ENCODE peak calls at places on chromosomes 11 and 22, in eight cellular contexts. F is kidney, N is uterus, P is thyroid gland, K is endodermal cell, G is esophagus squamous epithelium, Z is left ventricle myocardium inferior, Y is body of pancreas. S is an unnamed sample. For H3K4me1, the result is how much of the 10 kb centered on the place peaks cover.

GRCh38 chr22:22219140-22219996 is 25.2 kb upstream of the VPREB1 start:
- DNase-seq in F (no peak), Y (peak), K (peak), N (no peak), Z (no peak), P (no peak), G (no peak), S (no peak)

GRCh38 chr11:130477646-130478203 is 29.3 kb downstream of the ADAMTS15 start:
- DNase-seq in G (no peak), K (no peak), N (no peak), F (no peak), Y (no peak), Z (no peak), P (peak), S (no peak)

GRCh38 chr22:41285441-41285819 is 557 bp downstream of the RANGAP1 start:
- DNase-seq in N (no peak), G (no peak), P (peak), Z (peak), Y (peak), F (peak), K (peak), S (peak)

GRCh38 chr11:125192194-125192593 is 27.6 kb downstream of the PKNOX2 start:
- DNase-seq in F (no peak), K (peak), Y (peak), P (no peak), N (no peak), G (no peak), Z (no peak), S (no peak)

GRCh38 chr11:93196816-93197382 is 892 bp downstream of the SLC36A4 start:
- DNase-seq in G (no peak), Y (no peak), P (no peak), F (no peak), K (no peak), Z (no peak), N (no peak), S (no peak)

GRCh38 chr22:20951932-20952380 is 15.1 kb upstream of the AIFM3 start:
- DNase-seq in Z (no peak), F (peak), P (no peak), N (no peak), Y (no peak), G (no peak), K (no peak), S (peak)

GRCh38 chr11:61967177-61967923 is at the start of gene FTH1:
- DNase-seq in Z (peak), G (peak), Y (peak), F (peak), K (peak), N (peak), P (peak), S (peak)

GRCh38 chr11:72389116-72389515 is 45.2 kb downstream of the CLPB start:
- DNase-seq in N (no peak), P (no peak), Z (no peak), F (no peak), G (no peak), Y (no peak), K (no peak), S (no peak)

GRCh38 chr11:69388661-69389060 is 92.8 kb upstream of the LINC01488 start:
- DNase-seq in Z (no peak), N (no peak), P (no peak), K (no peak), F (no peak), Y (no peak), G (no peak), S (no peak)

GRCh38 chr11:2791139-2791520 is 91.3 kb upstream of the KCNQ1OT1 start:
- DNase-seq in Y (peak), N (peak), K (peak), F (peak), P (peak), G (no peak), Z (peak), S (peak)

GRCh38 chr22:47515384-47516125 is 753.1 kb downstream of the TBC1D22A start:
- DNase-seq in N (no peak), Y (no peak), K (no peak), Z (no peak), P (no peak), F (no peak), G (no peak), S (no peak)

GRCh38 chr11:10305262-10305963 is 540 bp downstream of the ADM start:
- DNase-seq in Z (peak), P (peak), G (no peak), Y (peak), K (peak), N (peak), F (peak), S (peak)

GRCh38 chr11:77309401-77310085 is 8.1 kb upstream of the GDPD4 start:
- DNase-seq in P (no peak), Z (no peak), G (no peak), F (no peak), K (no peak), N (no peak), Y (no peak), S (no peak)

GRCh38 chr22:29183971-29184595 is 21.6 kb upstream of the EMID1 start:
- DNase-seq in Y (no peak), K (no peak), G (no peak), F (no peak), P (no peak), Z (no peak), N (no peak), S (no peak)

GRCh38 chr22:30196141-30196866 is 50.3 kb downstream of the LIF start:
- DNase-seq in F (peak), G (peak), Y (peak), K (peak), P (peak), Z (peak), N (peak), S (peak)

GRCh38 chr22:30881361-30882180 is 87.0 kb downstream of the MORC2 start:
- DNase-seq in P (no peak), K (peak), N (no peak), Z (peak), F (peak), Y (peak), G (no peak), S (peak)

GRCh38 chr11:65500262-65501004 is 1.6 kb downstream of the MALAT1 start:
- DNase-seq in K (peak), F (peak), G (no peak), P (no peak), N (peak), Z (no peak), Y (peak), S (no peak)

GRCh38 chr11:86245369-86246292 is 1.1 kb downstream of the EED start:
- DNase-seq in N (no peak), G (no peak), F (no peak), Z (no peak), Y (peak), P (peak), K (peak), S (no peak)

GRCh38 chr11:35082322-35083180 is 56.4 kb upstream of the CD44 start:
- DNase-seq in K (peak), F (peak), Y (peak), P (peak), G (peak), Z (peak), N (peak), S (no peak)

GRCh38 chr11:13026722-13027121 is 17.6 kb downstream of the RASSF10 start:
- DNase-seq in F (no peak), G (no peak), N (no peak), Y (no peak), P (no peak), K (no peak), Z (no peak), S (no peak)

GRCh38 chr11:40168461-40168860 is 1291.0 kb downstream of the LRRC4C start:
- DNase-seq in Y (no peak), P (no peak), G (no peak), F (no peak), N (no peak), K (peak), Z (no peak), S (no peak)

GRCh38 chr22:43390166-43390565 is 21.6 kb upstream of the MPPED1 start:
- DNase-seq in G (no peak), Z (no peak), N (no peak), Y (no peak), K (no peak), P (no peak), F (no peak), S (no peak)

GRCh38 chr22:43388420-43388851 is 23.4 kb upstream of the MPPED1 start:
- DNase-seq in P (peak), Y (peak), F (peak), N (peak), G (peak), Z (peak), K (peak), S (peak)

GRCh38 chr22:43387815-43388214 is 24.0 kb upstream of the MPPED1 start:
- DNase-seq in P (no peak), G (no peak), Y (no peak), K (peak), F (peak), Z (no peak), N (no peak), S (no peak)

GRCh38 chr22:43391306-43391705 is 20.5 kb upstream of the MPPED1 start:
- DNase-seq in F (no peak), Y (no peak), Z (no peak), G (no peak), P (no peak), N (no peak), K (peak), S (peak)

DNA sequence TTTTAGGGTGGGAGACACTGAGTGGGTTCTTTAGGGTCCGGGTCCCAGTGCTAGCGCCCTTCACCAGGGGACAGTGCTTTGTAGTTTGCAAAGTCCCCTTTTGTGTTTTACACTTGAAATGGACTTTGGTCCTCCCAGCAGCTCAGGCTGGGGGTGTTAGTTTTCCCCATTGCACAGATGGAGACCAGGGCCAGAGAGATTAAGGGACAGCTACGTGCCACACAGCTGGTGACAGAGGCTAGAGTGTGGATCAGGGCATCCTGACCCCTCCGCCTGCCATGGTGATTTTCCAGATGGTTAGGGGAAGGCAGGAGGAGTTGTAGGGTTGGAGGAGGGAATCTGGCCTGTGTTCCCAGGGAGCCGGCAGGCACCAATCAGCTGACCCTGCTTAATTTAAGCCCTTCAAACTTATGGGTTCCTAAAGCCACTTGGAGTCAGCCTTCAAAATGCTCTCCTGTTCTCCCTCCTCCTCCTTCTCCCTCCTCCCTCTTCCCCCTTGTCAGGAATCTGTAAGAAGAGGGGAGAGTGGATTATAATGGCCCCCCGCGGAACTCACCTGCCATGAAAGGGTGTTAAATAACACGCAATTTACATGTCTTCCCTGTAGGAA is 22.5 kb upstream of the MPPED1 start:
- DNase-seq in P (no peak), Y (no peak), N (no peak), K (peak), Z (no peak), G (no peak), F (peak), S (no peak)
- H3K4me1 ChIP-seq in P (under half), Y (under half), N (under half), K (under half), Z (under half), G (under half), F (under half), S (under half)

GRCh38 chr11:111978028-111978771 is 41.1 kb downstream of the DIXDC1 start:
- DNase-seq in P (no peak), G (no peak), Z (peak), N (peak), F (no peak), Y (peak), K (peak), S (peak)
- TF ChIP-seq CTCF in P (no peak), G (no peak), Z (peak), N (peak), F (no peak), Y (no peak), K (peak), S (no peak)

GRCh38 chr22:46093796-46094195 is 56.5 kb upstream of the PPARA start:
- DNase-seq in F (no peak), G (no peak), N (no peak), P (no peak), Y (no peak), Z (no peak), K (no peak), S (no peak)
- H3K4me1 ChIP-seq in F (under half), G (under half), N (half or more), P (under half), Y (half or more), Z (half or more), K (under half), S (under half)

GRCh38 chr11:42631223-42631843 is 680.5 kb upstream of the API5 start:
- DNase-seq in F (no peak), K (peak), P (no peak), Y (no peak), N (no peak), G (no peak), Z (no peak), S (no peak)
- TF ChIP-seq CTCF in F (no peak), K (peak), P (no peak), Y (no peak), N (no peak), G (no peak), Z (no peak), S (no peak)

GRCh38 chr11:32325725-32326124 is 109.6 kb downstream of the WT1 start:
- DNase-seq in N (no peak), P (no peak), G (no peak), Y (no peak), F (no peak), Z (no peak), K (no peak), S (no peak)

GRCh38 chr11:32325187-32325586 is 110.2 kb downstream of the WT1 start:
- DNase-seq in F (no peak), Y (no peak), P (no peak), G (no peak), K (no peak), N (no peak), Z (no peak), S (no peak)

GRCh38 chr11:32326522-32326921 is 108.8 kb downstream of the WT1 start:
- DNase-seq in Y (no peak), G (no peak), F (no peak), Z (no peak), N (no peak), K (no peak), P (no peak), S (no peak)

GRCh38 chr11:32331098-32331497 is 104.2 kb downstream of the WT1 start:
- DNase-seq in F (no peak), Y (no peak), Z (no peak), N (no peak), G (no peak), K (no peak), P (no peak), S (no peak)

DNA sequence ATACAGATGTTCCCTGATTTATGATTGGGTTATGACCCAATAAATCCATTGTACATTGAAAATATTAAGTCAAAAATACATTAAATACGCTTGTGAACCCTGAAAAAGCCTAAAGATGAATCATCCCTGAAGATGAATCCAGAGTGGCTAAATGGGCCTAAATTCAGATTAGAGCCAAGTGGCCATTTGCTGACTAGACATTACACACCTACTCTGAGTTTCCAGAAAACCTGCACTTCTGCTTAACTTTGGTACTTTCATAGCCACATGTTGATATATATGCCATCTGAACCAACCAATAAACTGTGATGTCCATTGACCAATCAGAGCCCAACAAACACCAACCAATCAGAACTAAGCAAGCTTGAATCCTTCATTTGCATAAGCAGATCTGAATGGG is 106.9 kb downstream of the WT1 start:
- DNase-seq in Y (no peak), Z (no peak), P (no peak), G (no peak), K (no peak), F (no peak), N (no peak), S (no peak)
- H3K4me1 ChIP-seq in Y (under half), Z (under half), P (under half), G (under half), K (under half), F (under half), N (under half), S (under half)

GRCh38 chr11:449889-450808 is at the start of gene PTDSS2:
- DNase-seq in P (peak), Z (peak), G (peak), Y (peak), F (peak), K (peak), N (peak), S (peak)
- TF ChIP-seq CTCF in P (peak), Z (no peak), G (no peak), Y (no peak), F (peak), K (no peak), N (no peak), S (no peak)

GRCh38 chr11:59221438-59221837 is 8.7 kb upstream of the MPEG1 start:
- DNase-seq in Y (no peak), N (no peak), Z (no peak), G (no peak), P (no peak), K (no peak), F (no peak), S (no peak)
- H3K4me1 ChIP-seq in Y (under half), N (under half), Z (under half), G (under half), P (under half), K (under half), F (under half), S (under half)

GRCh38 chr22:37891926-37892325 is 14.2 kb upstream of the MICALL1 start:
- DNase-seq in G (no peak), K (no peak), F (no peak), Z (no peak), P (no peak), Y (no peak), N (no peak), S (no peak)

GRCh38 chr22:37893583-37893983 is 12.5 kb upstream of the MICALL1 start:
- DNase-seq in Y (peak), P (peak), G (no peak), Z (no peak), K (peak), N (no peak), F (no peak), S (no peak)

GRCh38 chr22:37892566-37893338 is 13.3 kb upstream of the MICALL1 start:
- DNase-seq in F (no peak), G (no peak), K (no peak), Y (peak), Z (peak), P (peak), N (peak), S (no peak)

GRCh38 chr22:37884420-37884819 is 21.7 kb upstream of the MICALL1 start:
- DNase-seq in Y (no peak), G (no peak), Z (no peak), P (no peak), F (no peak), K (no peak), N (peak), S (no peak)

GRCh38 chr22:37887610-37888378 is 18.3 kb upstream of the MICALL1 start:
- DNase-seq in Y (no peak), Z (no peak), F (no peak), P (peak), K (peak), G (no peak), N (peak), S (no peak)
- TF ChIP-seq CTCF in Y (no peak), Z (peak), F (peak), P (peak), K (peak), G (no peak), N (peak), S (peak)

DNA sequence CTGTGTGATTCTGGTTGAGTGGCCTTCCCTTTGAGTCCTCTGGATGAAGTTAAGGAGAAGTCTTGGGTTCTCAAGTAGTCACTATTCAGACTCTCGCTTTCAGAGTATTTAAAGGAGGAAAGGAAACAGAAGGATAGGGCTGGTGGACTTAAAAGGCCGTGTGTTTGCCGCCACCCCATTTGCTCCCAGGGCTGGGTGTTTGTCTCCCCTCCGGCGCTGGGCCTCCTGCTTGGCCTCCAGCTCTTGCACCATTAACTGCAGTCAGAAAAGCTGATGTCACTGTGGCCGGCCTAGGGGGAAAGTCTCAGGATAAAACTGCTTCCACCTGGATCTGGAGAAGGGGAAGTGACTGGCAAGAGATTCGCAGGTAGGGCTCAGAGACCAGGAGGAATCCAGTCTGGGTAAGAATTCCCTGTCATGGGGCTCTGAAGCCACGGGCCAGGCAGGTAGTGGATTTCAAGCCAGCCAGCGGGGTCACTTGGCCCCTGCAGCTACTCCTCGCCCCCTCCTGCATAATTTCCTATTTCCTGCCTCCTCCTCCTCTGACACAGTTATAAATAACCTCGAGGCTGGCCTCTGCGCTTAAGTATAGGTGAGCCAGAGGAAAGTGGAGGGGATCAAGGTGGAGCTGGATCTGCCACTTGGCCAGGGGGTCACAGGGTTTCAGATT is 17.1 kb downstream of the TIMP3 start:
- DNase-seq in Z (no peak), F (no peak), Y (no peak), P (no peak), K (no peak), N (no peak), G (no peak), S (no peak)
- H3K4me1 ChIP-seq in Z (half or more), F (under half), Y (under half), P (under half), K (under half), N (under half), G (under half), S (under half)

DNA sequence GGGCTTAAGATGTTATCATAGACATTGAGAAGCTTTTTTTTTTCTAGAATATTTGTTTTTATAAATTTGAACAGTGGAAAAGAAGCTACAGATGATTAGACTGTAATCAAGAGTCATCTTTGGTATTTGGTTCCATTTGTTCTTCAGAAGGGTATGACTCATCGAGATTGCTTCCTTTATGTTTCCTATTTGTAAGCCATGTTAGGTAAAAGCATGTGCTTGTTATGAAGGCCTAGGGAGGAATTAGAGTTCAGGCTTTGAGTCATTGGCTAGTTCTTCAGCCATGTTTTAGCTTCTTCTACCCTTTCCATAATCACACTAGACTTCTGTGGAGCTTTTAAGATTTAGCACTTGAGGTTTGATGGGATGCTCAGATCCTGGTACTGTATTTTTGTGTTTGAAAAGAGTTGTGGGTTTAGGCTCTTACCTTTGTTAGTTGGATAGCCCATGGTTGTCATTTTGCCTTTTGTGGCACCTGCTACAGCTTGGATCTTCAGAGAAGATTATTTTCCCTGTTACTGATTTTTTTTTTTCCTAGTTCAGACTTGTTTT is 44.3 kb downstream of the POLD3 start:
- DNase-seq in Z (no peak), K (no peak), G (no peak), Y (no peak), P (no peak), N (no peak), F (no peak), S (no peak)
- TF ChIP-seq CTCF in Z (no peak), K (no peak), G (no peak), Y (no peak), P (no peak), N (no peak), F (no peak), S (no peak)

S was measured in right lobe of liver.